ENCODE peak calls at places on chromosome 7, in four cellular contexts. O is endothelial cell of umbilical vein, Z is K562, B is GM12878. W is an unnamed sample.

GRCh38 chr7:43204081-43204480 is 91.6 kb downstream of the HECW1 start:
- DNase-seq in O (no peak), Z (no peak), B (no peak), W (peak; percentile 77)

GRCh38 chr7:127810691-127811660 is 159.0 kb downstream of the SND1 start:
- DNase-seq in O (peak; percentile 45), Z (no peak), B (no peak), W (no peak)

GRCh38 chr7:131517218-131517923 is 39.1 kb downstream of the PODXL start:
- DNase-seq in O (no peak), Z (no peak), B (no peak), W (no peak)

GRCh38 chr7:124701955-124702354 is 63.6 kb downstream of the GPR37 start:
- DNase-seq in O (no peak), Z (no peak), B (no peak), W (peak; percentile 25)

GRCh38 chr7:38330861-38331709 is 57.6 kb upstream of the TARP start:
- DNase-seq in O (no peak), Z (peak; percentile 83), B (no peak), W (no peak)

GRCh38 chr7:31687024-31687423 is at the start of gene PPP1R17:
- DNase-seq in O (no peak), Z (peak; percentile 12), B (no peak), W (no peak)

GRCh38 chr7:26267631-26268166 is 24.0 kb upstream of the SNX10 start:
- DNase-seq in O (no peak), Z (no peak), B (no peak), W (no peak)

GRCh38 chr7:1665721-1666250 is 4.3 kb upstream of the ELFN1 start:
- DNase-seq in O (no peak), Z (peak; percentile 57), B (no peak), W (peak; percentile 4)

GRCh38 chr7:156764016-156764669 is 123.6 kb downstream of the RNF32 start:
- DNase-seq in O (peak; percentile 74), Z (peak; percentile 87), B (no peak), W (peak; percentile 78)

GRCh38 chr7:154676422-154677073 is 326.4 kb downstream of the PAXIP1 start:
- DNase-seq in O (no peak), Z (peak; percentile 95), B (no peak), W (no peak)

GRCh38 chr7:117470777-117471176 is 9.0 kb upstream of the CFTR start:
- DNase-seq in O (no peak), Z (no peak), B (peak; percentile 61), W (no peak)

GRCh38 chr7:7765422-7765821 is 47.0 kb upstream of the RPA3 start:
- DNase-seq in O (no peak), Z (no peak), B (no peak), W (no peak)

GRCh38 chr7:25139536-25139935 is 14.5 kb upstream of the CYCS start:
- DNase-seq in O (no peak), Z (no peak), B (no peak), W (no peak)

GRCh38 chr7:103065666-103066065 is 8.9 kb downstream of the FBXL13 start:
- DNase-seq in O (peak; percentile 51), Z (peak; percentile 69), B (no peak), W (peak; percentile 30)

GRCh38 chr7:101947899-101948298 is 130.5 kb downstream of the CUX1 start:
- DNase-seq in O (peak; percentile 80), Z (peak; percentile 82), B (no peak), W (no peak)

GRCh38 chr7:101948650-101949049 is 131.2 kb downstream of the CUX1 start:
- DNase-seq in O (no peak), Z (no peak), B (no peak), W (no peak)

GRCh38 chr7:101951757-101952156 is 134.3 kb downstream of the CUX1 start:
- DNase-seq in O (no peak), Z (no peak), B (no peak), W (no peak)

GRCh38 chr7:101952355-101953247 is 135.2 kb downstream of the CUX1 start:
- DNase-seq in O (peak; percentile 96), Z (peak; percentile 34), B (no peak), W (peak; percentile 93)

DNA sequence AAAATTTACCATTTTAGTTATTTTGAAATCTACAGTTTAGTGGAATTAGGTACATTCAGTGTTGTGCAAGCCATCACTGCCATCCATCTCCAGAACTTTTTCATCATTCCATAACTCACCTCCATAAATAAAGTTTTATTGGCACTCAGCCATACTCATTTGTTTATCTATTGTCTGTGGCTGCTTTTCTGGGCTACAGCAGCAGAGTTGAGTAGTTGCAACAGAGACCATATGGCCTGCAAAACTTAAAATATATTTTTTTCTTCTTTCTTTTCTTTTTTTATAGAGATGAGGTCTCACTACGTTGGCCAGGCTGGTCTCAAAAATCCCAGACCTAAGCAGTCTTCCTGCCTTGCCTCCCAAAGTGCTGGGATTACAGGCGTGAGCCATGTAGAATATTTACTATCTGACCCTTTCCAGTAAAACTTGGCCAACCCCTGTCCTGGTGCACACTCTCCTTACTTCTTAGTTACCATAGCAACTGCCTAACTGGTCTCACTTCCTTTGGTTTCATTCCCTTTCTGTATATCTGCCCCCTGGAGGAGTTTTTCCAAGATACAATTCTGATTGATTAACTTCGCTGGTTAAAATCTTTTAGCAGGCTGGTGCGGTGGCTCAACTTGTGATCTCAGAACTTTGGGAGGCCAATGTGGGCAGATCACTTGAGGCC is 133.2 kb downstream of the CUX1 start:
- DNase-seq in O (peak; percentile 62), Z (no peak), B (no peak), W (peak; percentile 78)
- TF ChIP-seq CTCF in O (peak; percentile 16), Z (no peak), B (no peak), W (peak; percentile 45)

GRCh38 chr7:93307131-93307660 is 75.0 kb downstream of the VPS50 start:
- DNase-seq in O (no peak), Z (peak; percentile 6), B (no peak), W (peak; percentile 86)
- TF ChIP-seq FOS in O (no peak), Z (no peak), B (no peak), W (peak; percentile 69)

GRCh38 chr7:47580811-47581331 is 1.0 kb downstream of the TNS3 start:
- DNase-seq in O (no peak), Z (no peak), B (no peak), W (peak; percentile 37)
- TF ChIP-seq CTCF in O (no peak), Z (no peak), B (no peak), W (peak; percentile 12)

DNA sequence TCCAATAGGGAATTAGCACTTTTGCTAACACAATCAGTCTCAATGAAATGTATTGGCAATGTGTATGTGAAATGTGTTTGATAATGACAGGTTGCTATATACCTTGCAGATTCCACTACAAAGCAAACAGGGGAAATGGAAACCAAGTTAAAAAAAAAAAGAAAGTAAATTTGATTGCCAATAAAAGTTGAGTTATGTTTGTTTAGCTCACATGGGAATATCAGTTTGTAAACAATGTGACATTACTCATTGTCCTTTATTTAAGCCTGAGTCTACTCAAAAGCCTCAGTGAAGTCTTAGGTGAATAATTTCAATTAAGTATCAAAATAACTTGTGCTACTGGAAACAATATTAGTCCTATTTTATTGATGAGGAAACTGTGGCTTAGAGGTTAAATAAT is 285.2 kb downstream of the CACNA2D1 start:
- DNase-seq in O (no peak), Z (no peak), B (no peak), W (no peak)
- TF ChIP-seq FOS in O (no peak), Z (no peak), B (no peak), W (no peak)

W was measured in IMR-90.